ENCODE peak calls at places on chromosomes 11 and 22, in eight cellular contexts. Z, P, D, W, L, T, B and C are unnamed samples. For H3K27me3, the result is how much of the 10 kb centered on the place peaks cover.

GRCh38 chr11:102592634-102593581 is 32.2 kb downstream of the MMP20 start:
- DNase-seq in W (no peak), D (no peak), Z (peak), B (no peak), L (peak), T (no peak), P (no peak), C (no peak)

GRCh38 chr11:29452131-29452530 is 564.7 kb downstream of the KCNA4 start:
- DNase-seq in P (no peak), W (no peak), T (no peak), Z (no peak), L (no peak), B (no peak), D (no peak), C (no peak)

GRCh38 chr11:97722065-97722464 is 1298.7 kb upstream of the CNTN5 start:
- DNase-seq in P (no peak), Z (no peak), W (peak), L (no peak), D (peak), B (no peak), T (no peak), C (no peak)

GRCh38 chr11:95793111-95793510 is 2.8 kb downstream of the CEP57 start:
- DNase-seq in D (no peak), T (no peak), W (no peak), Z (no peak), P (no peak), B (no peak), L (no peak), C (no peak)

GRCh38 chr22:49548356-49549202 is 279.1 kb downstream of the BRD1 start:
- DNase-seq in L (no peak), D (peak), B (no peak), T (peak), Z (no peak), W (peak), P (no peak), C (no peak)

GRCh38 chr22:23225724-23226496 is 45.6 kb downstream of the BCR start:
- DNase-seq in Z (no peak), L (no peak), W (no peak), P (peak), T (no peak), D (no peak), B (peak), C (no peak)

GRCh38 chr22:17797721-17798559 is 23.7 kb upstream of the BID start:
- DNase-seq in D (no peak), B (no peak), W (peak), Z (peak), P (no peak), T (no peak), L (no peak), C (no peak)

GRCh38 chr11:101436511-101437142 is 147.2 kb downstream of the TRPC6 start:
- DNase-seq in P (no peak), B (peak), Z (peak), D (peak), T (no peak), L (peak), W (no peak), C (no peak)

GRCh38 chr11:47400813-47401279 is 7.5 kb upstream of the SLC39A13 start:
- DNase-seq in L (peak), W (peak), B (no peak), Z (no peak), T (peak), D (no peak), P (no peak), C (no peak)

GRCh38 chr11:91946397-91947090 is 278.1 kb upstream of the FAT3 start:
- DNase-seq in L (no peak), Z (no peak), T (no peak), B (no peak), W (no peak), P (no peak), D (no peak), C (peak)

GRCh38 chr11:13016415-13016814 is 7.3 kb downstream of the RASSF10 start:
- DNase-seq in Z (no peak), L (peak), W (no peak), T (no peak), P (no peak), D (no peak), B (no peak), C (no peak)

GRCh38 chr22:44550666-44551491 is 52.8 kb upstream of the RTL6 start:
- DNase-seq in T (no peak), D (peak), B (peak), P (peak), L (no peak), W (peak), Z (peak), C (peak)

GRCh38 chr22:20590477-20591294 is 83.3 kb downstream of the MED15 start:
- DNase-seq in T (no peak), P (peak), D (no peak), L (no peak), Z (no peak), W (peak), B (no peak), C (no peak)

GRCh38 chr22:26579331-26579886 is 10.5 kb downstream of the TPST2 start:
- DNase-seq in D (no peak), W (no peak), B (peak), P (no peak), T (no peak), Z (no peak), L (no peak), C (no peak)

GRCh38 chr22:45036154-45036553 is 26.3 kb upstream of the PHF21B start:
- DNase-seq in D (peak), W (no peak), L (no peak), B (no peak), Z (peak), T (peak), P (no peak), C (no peak)

GRCh38 chr11:102708654-102709053 is 3.1 kb upstream of the MMP27 start:
- DNase-seq in L (no peak), T (no peak), Z (no peak), D (no peak), B (no peak), P (no peak), W (no peak), C (no peak)

GRCh38 chr11:41115066-41115465 is 344.4 kb downstream of the LRRC4C start:
- DNase-seq in Z (no peak), W (no peak), T (no peak), D (no peak), B (no peak), P (no peak), L (no peak), C (no peak)

GRCh38 chr11:127493330-127493729 is 492.8 kb upstream of the KIRREL3 start:
- DNase-seq in Z (no peak), T (no peak), L (peak), W (no peak), B (no peak), D (peak), P (no peak), C (no peak)

GRCh38 chr11:15673408-15673811 is 558.7 kb downstream of the INSC start:
- DNase-seq in L (no peak), T (no peak), W (no peak), P (no peak), Z (no peak), D (no peak), B (no peak), C (no peak)

GRCh38 chr11:4619514-4619913 is 11.5 kb upstream of the TRIM68 start:
- DNase-seq in W (no peak), L (peak), Z (no peak), T (no peak), D (peak), P (no peak), B (no peak), C (no peak)

GRCh38 chr22:40114411-40114810 is 63.3 kb upstream of the TNRC6B start:
- DNase-seq in B (no peak), T (no peak), L (no peak), W (no peak), Z (no peak), D (no peak), P (no peak), C (no peak)

GRCh38 chr11:121650520-121651266 is 197.9 kb upstream of the SORL1-AS1 start:
- DNase-seq in P (no peak), T (no peak), Z (no peak), W (peak), L (no peak), D (no peak), B (no peak), C (no peak)

GRCh38 chr11:3853935-3854659 is 1.4 kb upstream of the STIM1 start:
- DNase-seq in B (peak), L (peak), T (no peak), W (no peak), Z (peak), D (peak), P (no peak), C (no peak)

GRCh38 chr11:46248270-46249102 is 29.0 kb upstream of the CREB3L1 start:
- DNase-seq in L (peak), P (no peak), B (no peak), W (peak), D (peak), T (no peak), Z (peak), C (peak)

GRCh38 chr11:6771926-6772898 is at the start of gene OR2AG2:
- DNase-seq in B (no peak), Z (peak), D (no peak), L (peak), P (no peak), W (no peak), T (no peak), C (no peak)

GRCh38 chr22:50708474-50708873 is 29.5 kb upstream of the ACR start:
- DNase-seq in W (peak), P (no peak), Z (no peak), T (no peak), B (no peak), L (no peak), D (no peak), C (no peak)

GRCh38 chr11:75330279-75330678 is 21.2 kb downstream of the ARRB1 start:
- DNase-seq in B (peak), P (no peak), D (peak), T (no peak), L (peak), Z (no peak), W (peak), C (no peak)

GRCh38 chr11:1823376-1824220 is 11.2 kb upstream of the SYT8 start:
- DNase-seq in B (peak), D (no peak), Z (no peak), W (peak), L (no peak), T (peak), P (no peak), C (no peak)

GRCh38 chr11:1825785-1826451 is 8.9 kb upstream of the SYT8 start:
- DNase-seq in W (peak), B (no peak), Z (no peak), P (no peak), T (peak), D (no peak), L (no peak), C (no peak)

GRCh38 chr11:1822648-1823375 is 12.0 kb upstream of the SYT8 start:
- DNase-seq in T (no peak), B (no peak), P (no peak), Z (no peak), L (no peak), D (no peak), W (peak), C (no peak)

GRCh38 chr11:1825039-1825740 is 9.6 kb upstream of the SYT8 start:
- DNase-seq in P (no peak), L (peak), D (peak), B (peak), W (peak), Z (peak), T (peak), C (no peak)

DNA sequence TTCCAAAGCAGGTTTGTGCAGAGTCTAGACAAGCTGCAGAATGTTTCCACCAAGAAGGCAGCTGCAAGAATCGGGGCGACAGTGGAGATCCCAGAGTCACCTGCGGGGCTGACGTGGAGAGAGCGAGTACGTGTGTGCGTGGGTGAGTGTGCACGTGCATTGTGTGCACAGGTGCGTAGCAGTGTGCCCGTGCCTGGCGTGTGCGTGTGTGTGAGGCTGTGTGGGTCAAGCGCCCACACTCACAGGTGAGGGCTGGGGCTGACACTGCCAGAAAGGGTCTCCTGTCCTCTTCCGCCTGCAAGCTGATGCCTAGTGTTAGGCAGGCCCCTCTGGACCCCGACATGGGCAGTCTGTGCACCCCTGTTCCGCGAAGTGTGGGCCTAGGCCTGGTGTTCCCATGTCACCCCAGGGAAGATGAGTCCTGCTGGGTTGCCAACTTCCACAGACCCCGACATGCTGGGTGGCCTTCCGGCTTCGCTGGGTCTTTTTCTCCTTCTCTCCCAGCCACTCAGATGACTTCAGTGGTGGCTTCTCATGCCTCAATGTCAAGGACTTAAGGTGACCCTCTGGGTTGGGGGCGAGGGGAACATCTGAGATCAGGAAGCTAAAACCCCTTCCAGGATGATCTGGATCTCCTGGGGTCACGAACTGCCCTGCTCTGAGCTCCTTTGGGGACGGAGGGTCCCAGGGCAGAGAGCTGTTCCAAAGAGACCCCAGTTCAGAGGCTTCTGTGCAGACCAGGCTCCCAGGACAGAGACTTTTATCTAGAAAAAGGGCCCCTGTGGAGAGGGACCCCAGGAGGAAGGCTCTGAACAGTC is 10.4 kb upstream of the SYT8 start:
- DNase-seq in B (no peak), L (no peak), D (no peak), W (peak), P (no peak), T (peak), Z (no peak), C (no peak)
- H3K27me3 ChIP-seq in B (under half), L (under half), D (under half), W (under half), P (under half), T (under half), Z (under half), C (under half)

DNA sequence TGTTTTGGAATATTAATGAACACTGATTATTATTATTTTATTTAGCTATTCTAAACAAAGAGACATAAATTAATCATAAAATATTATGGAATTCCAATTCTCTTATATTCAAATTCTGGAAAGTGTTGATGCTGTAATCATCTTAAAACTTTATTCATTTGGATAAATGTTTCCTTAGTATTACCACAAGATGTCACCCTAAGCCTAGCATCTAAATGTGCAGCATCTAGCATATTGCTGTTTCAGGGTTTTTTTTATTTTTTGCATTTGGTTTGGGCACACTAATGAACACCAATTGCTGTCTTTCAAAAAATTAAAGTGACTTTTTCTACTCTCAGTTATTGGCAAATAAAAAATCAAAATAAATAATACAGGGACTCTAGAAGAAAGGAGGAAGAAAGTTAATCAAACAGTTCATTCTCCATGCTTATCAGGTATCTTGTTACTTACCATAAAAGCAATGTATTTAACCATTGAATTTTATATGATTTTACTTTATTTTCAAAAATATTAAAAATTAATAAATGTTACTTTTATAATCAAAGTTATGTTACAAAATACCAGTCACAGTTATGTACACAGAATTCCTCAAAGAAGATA is 31.8 kb downstream of the DLG2 start:
- DNase-seq in D (peak), P (no peak), T (no peak), W (no peak), Z (no peak), L (peak), B (no peak), C (peak)
- TF ChIP-seq CTCF in D (peak), P (peak), T (no peak), W (peak), Z (peak), L (peak), B (no peak), C (peak)

GRCh38 chr11:62882428-62882742 is 1.7 kb downstream of the SLC3A2 start:
- DNase-seq in B (no peak), P (no peak), D (no peak), L (no peak), Z (no peak), W (no peak), T (no peak), C (no peak)
- H3K27me3 ChIP-seq in B (under half), P (under half), D (under half), L (under half), Z (under half), W (under half), T (under half), C (under half)

DNA sequence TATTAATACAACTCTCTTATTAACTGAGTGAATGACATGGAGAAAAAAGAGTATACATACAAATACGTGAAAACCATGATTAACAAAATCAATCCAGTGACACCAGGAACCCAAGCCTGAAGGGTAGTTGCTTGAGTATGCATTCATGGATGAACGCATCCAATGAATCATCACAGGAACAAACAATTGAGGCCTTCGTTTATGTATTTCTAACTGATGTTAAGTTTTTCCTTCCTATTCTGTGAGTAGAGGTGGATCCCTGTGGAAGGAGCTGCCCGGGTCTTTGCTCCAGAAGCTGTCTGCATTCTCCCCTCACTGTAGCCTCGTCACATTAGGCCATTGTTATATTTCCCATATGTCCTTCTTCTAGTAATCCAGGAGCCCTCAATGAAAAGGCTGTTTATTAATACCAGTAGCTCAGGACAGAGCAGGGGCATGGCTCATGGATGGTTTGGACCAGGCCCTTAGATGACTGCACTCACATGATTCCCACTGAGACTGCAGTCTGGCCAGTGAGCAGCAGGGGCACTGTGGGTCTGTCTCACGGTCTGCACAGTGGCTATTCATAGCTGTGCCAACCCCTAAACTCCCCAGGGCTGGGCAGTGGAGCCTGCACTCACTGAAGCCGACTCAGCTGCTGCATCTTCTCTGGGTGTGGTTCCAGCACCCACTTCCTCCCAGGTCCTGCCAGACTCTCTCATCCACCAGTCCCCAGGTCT is 128.1 kb upstream of the TOP3B start:
- DNase-seq in L (peak), D (peak), Z (peak), P (no peak), W (peak), B (no peak), T (peak), C (no peak)
- TF ChIP-seq CTCF in L (no peak), D (peak), Z (peak), P (peak), W (peak), B (no peak), T (no peak), C (peak)

GRCh38 chr11:114083256-114084252 is 24.0 kb downstream of the ZBTB16 start:
- DNase-seq in W (no peak), P (no peak), Z (no peak), B (no peak), T (no peak), L (no peak), D (no peak), C (no peak)
- H3K27me3 ChIP-seq in W (under half), P (under half), Z (under half), B (under half), T (under half), L (under half), D (under half), C (under half)

GRCh38 chr11:68855205-68855978 is 13.7 kb upstream of the CPT1A start:
- DNase-seq in L (no peak), D (peak), P (peak), T (peak), W (peak), B (no peak), Z (peak), C (no peak)
- TF ChIP-seq CTCF in L (no peak), D (peak), P (no peak), T (no peak), W (no peak), B (no peak), Z (no peak), C (no peak)

GRCh38 chr22:37472418-37473006 is 13.7 kb downstream of the MFNG start:
- DNase-seq in L (peak), B (peak), D (peak), W (no peak), T (peak), P (no peak), Z (peak), C (no peak)
- H3K27me3 ChIP-seq in L (under half), B (under half), D (under half), W (half or more), T (under half), P (under half), Z (under half), C (half or more)

GRCh38 chr11:66311965-66312548 is 4.8 kb downstream of the CD248 start:
- DNase-seq in D (peak), Z (peak), T (peak), P (peak), L (peak), B (peak), W (peak), C (no peak)

GRCh38 chr11:66313321-66314185 is 3.3 kb downstream of the CD248 start:
- DNase-seq in Z (no peak), L (no peak), W (peak), P (no peak), B (no peak), T (peak), D (peak), C (no peak)

GRCh38 chr11:66310324-66310723 is 6.5 kb downstream of the CD248 start:
- DNase-seq in T (no peak), L (peak), P (no peak), W (peak), B (no peak), Z (no peak), D (no peak), C (no peak)

GRCh38 chr11:66312549-66313320 is 4.1 kb downstream of the CD248 start:
- DNase-seq in Z (peak), B (peak), L (peak), W (peak), P (peak), T (peak), D (peak), C (peak)

GRCh38 chr11:66311470-66311964 is 5.3 kb downstream of the CD248 start:
- DNase-seq in W (no peak), D (no peak), Z (no peak), B (no peak), L (no peak), T (no peak), P (no peak), C (no peak)
- TF ChIP-seq CTCF in W (peak), D (no peak), Z (no peak), B (no peak), L (no peak), T (no peak), P (no peak), C (peak)

GRCh38 chr11:117633186-117633585 is 163.8 kb downstream of the DSCAML1 start:
- DNase-seq in P (no peak), B (no peak), W (no peak), T (no peak), L (no peak), Z (no peak), D (no peak), C (no peak)

GRCh38 chr11:117631336-117632090 is 165.5 kb downstream of the DSCAML1 start:
- DNase-seq in T (no peak), D (peak), B (no peak), P (no peak), W (peak), L (no peak), Z (no peak), C (no peak)

GRCh38 chr11:117638913-117639543 is 158.0 kb downstream of the DSCAML1 start:
- DNase-seq in P (no peak), W (no peak), D (no peak), B (no peak), T (no peak), L (no peak), Z (no peak), C (no peak)

GRCh38 chr11:117633976-117634755 is 162.8 kb downstream of the DSCAML1 start:
- DNase-seq in T (no peak), D (no peak), B (no peak), Z (no peak), P (no peak), L (no peak), W (no peak), C (no peak)

GRCh38 chr11:117634756-117635593 is 162.0 kb downstream of the DSCAML1 start:
- DNase-seq in B (no peak), L (no peak), P (no peak), D (peak), T (no peak), W (no peak), Z (no peak), C (no peak)
- H3K27me3 ChIP-seq in B (under half), L (under half), P (under half), D (under half), T (under half), W (under half), Z (under half), C (under half)

GRCh38 chr11:86798988-86799387 is 1.4 kb upstream of the PRSS23 start:
- DNase-seq in W (no peak), L (no peak), B (no peak), D (peak), P (no peak), Z (no peak), T (no peak), C (no peak)
- TF ChIP-seq CTCF in W (no peak), L (no peak), B (no peak), D (no peak), P (no peak), Z (no peak), T (no peak), C (no peak)